ENCODE peak calls at places on chromosomes 16 and 17, in six cellular contexts. U is stomach; V is head of caudate nucleus; J is stimulated activated CD8-positive, alpha-beta memory T cell treated with anti-CD3 and anti-CD28 coated beads, Interleukin-2, amount 100 ng/mL, for 48 hours; C is T-helper 1 cell; O is erythroblast. D is an unnamed sample.

GRCh38 chr16:3999479-3999868 is 116.8 kb downstream of the ADCY9 start:
- DNase-seq in J (no peak), O (no peak), V (no peak), C (no peak), U (no peak), D (peak; percentile 40)

GRCh38 chr17:28613916-28614315 is at the start of gene RSKR:
- DNase-seq in O (no peak), U (no peak), V (peak; percentile 70), C (no peak), J (no peak), D (no peak)

GRCh38 chr17:11303773-11304394 is 62.9 kb downstream of the SHISA6 start:
- DNase-seq in O (no peak), J (no peak), U (no peak), V (no peak), C (no peak), D (no peak)

GRCh38 chr16:72467157-72467759 is 295.3 kb upstream of the PMFBP1 start:
- DNase-seq in C (no peak), U (no peak), J (no peak), V (no peak), O (peak; percentile 38), D (peak; percentile 17)

GRCh38 chr17:36609498-36609862 is 8.1 kb downstream of the MRM1 start:
- DNase-seq in U (no peak), O (no peak), V (no peak), C (no peak), J (no peak), D (no peak)

GRCh38 chr16:21083729-21084268 is 66.8 kb downstream of the DNAH3 start:
- DNase-seq in O (peak; percentile 51), U (peak; percentile 71), J (peak; percentile 38), V (peak; percentile 71), C (peak; percentile 11), D (peak; percentile 63)

GRCh38 chr17:9224485-9224884 is 203.2 kb downstream of the NTN1 start:
- DNase-seq in C (no peak), J (no peak), V (no peak), U (no peak), O (no peak), D (no peak)

GRCh38 chr16:2226245-2226793 is 2.9 kb downstream of the E4F1 start:
- DNase-seq in V (no peak), J (no peak), U (peak; percentile 74), C (no peak), O (no peak), D (no peak)

GRCh38 chr16:67967183-67967955 is 1.1 kb downstream of the SLC12A4 start:
- DNase-seq in C (no peak), U (no peak), J (peak; percentile 23), O (peak; percentile 42), V (no peak), D (no peak)

GRCh38 chr17:45719335-45720071 is 64.6 kb upstream of the CRHR1 start:
- DNase-seq in J (no peak), U (no peak), V (no peak), O (no peak), C (no peak), D (peak; percentile 90)

GRCh38 chr16:81547194-81547918 is 102.7 kb downstream of the CMIP start:
- DNase-seq in J (no peak), C (no peak), U (no peak), V (no peak), O (no peak), D (no peak)

GRCh38 chr16:83054302-83054701 is 427.5 kb downstream of the CDH13 start:
- DNase-seq in O (no peak), J (no peak), U (no peak), C (no peak), V (no peak), D (no peak)

GRCh38 chr17:65102788-65103187 is 34.4 kb upstream of the RGS9 start:
- DNase-seq in C (no peak), O (no peak), V (no peak), J (no peak), U (no peak), D (peak; percentile 86)

GRCh38 chr17:17724307-17724921 is 43.2 kb downstream of the RAI1 start:
- DNase-seq in O (no peak), V (peak; percentile 48), C (no peak), J (no peak), U (no peak), D (peak; percentile 50)

GRCh38 chr17:21252875-21253645 is at the start of gene NATD1:
- DNase-seq in V (peak; percentile 88), U (peak; percentile 91), C (peak; percentile 68), O (peak; percentile 93), J (peak; percentile 65), D (peak; percentile 81)

GRCh38 chr16:87180069-87180468 is 137.1 kb downstream of the C16orf95 start:
- DNase-seq in O (no peak), U (no peak), J (no peak), V (no peak), C (no peak), D (peak; percentile 41)

GRCh38 chr16:87556941-87557459 is 45.3 kb upstream of the JPH3 start:
- DNase-seq in O (no peak), V (no peak), U (no peak), C (no peak), J (no peak), D (no peak)

GRCh38 chr16:68040506-68041288 is 17.6 kb downstream of the DUS2 start:
- DNase-seq in V (peak; percentile 86), U (peak; percentile 90), J (peak; percentile 84), O (peak; percentile 90), C (peak; percentile 71), D (peak; percentile 73)

GRCh38 chr17:81713004-81713555 is 996 bp downstream of the SLC25A10 start:
- DNase-seq in U (no peak), J (no peak), V (no peak), O (peak; percentile 36), C (no peak), D (no peak)

GRCh38 chr16:56013962-56014552 is 138.9 kb upstream of the CES5A start:
- DNase-seq in V (peak; percentile 29), C (no peak), U (no peak), J (peak; percentile 23), O (peak; percentile 20), D (peak; percentile 28)

GRCh38 chr17:36463916-36464764 is 22.3 kb upstream of the ZNHIT3 start:
- DNase-seq in J (peak; percentile 57), U (peak; percentile 56), C (no peak), O (peak; percentile 89), V (no peak), D (peak; percentile 87)

GRCh38 chr16:81817789-81818304 is 38.8 kb downstream of the PLCG2 start:
- DNase-seq in O (no peak), J (no peak), V (no peak), C (no peak), U (peak; percentile 34), D (no peak)

GRCh38 chr17:10050597-10051101 is 145.6 kb upstream of the RCVRN start:
- DNase-seq in U (no peak), J (no peak), O (no peak), V (no peak), C (no peak), D (peak; percentile 55)

GRCh38 chr17:47812146-47812920 is 9.3 kb downstream of the OSBPL7 start:
- DNase-seq in J (no peak), O (no peak), U (no peak), V (no peak), C (no peak), D (no peak)

GRCh38 chr16:86662195-86662594 is 83.8 kb downstream of the FOXL1 start:
- DNase-seq in V (no peak), J (no peak), C (no peak), O (no peak), U (no peak), D (no peak)

GRCh38 chr17:55444471-55445441 is 23.1 kb upstream of the MMD start:
- DNase-seq in J (no peak), O (no peak), C (no peak), V (no peak), U (no peak), D (no peak)

GRCh38 chr16:47317465-47318240 is 143.2 kb downstream of the ITFG1 start:
- DNase-seq in J (no peak), U (no peak), V (no peak), C (no peak), O (no peak), D (no peak)